ENCODE peak calls at places on chromosomes 5 and 9, in seven cellular contexts. T is mesendoderm, H is neuronal stem cell, X is trophoblast cell, I is IMR-90, G is H9, J is mesenchymal stem cell. C is an unnamed sample.

GRCh38 chr5:114418546-114419388 is 56.9 kb downstream of the KCNN2 start:
- DNase-seq in J (no peak), I (no peak), H (no peak), T (no peak), G (no peak), X (no peak), C (no peak)

GRCh38 chr5:14581333-14581890 is at the start of gene OTULINL:
- DNase-seq in I (peak; percentile 47), T (peak; percentile 91), X (peak; percentile 85), J (peak; percentile 84), H (peak; percentile 91), G (peak; percentile 91), C (peak; percentile 98)

GRCh38 chr5:150507283-150508020 is 479 bp upstream of the NDST1 start:
- DNase-seq in I (no peak), H (no peak), X (no peak), T (no peak), J (no peak), G (no peak), C (no peak)

GRCh38 chr5:176658817-176659216 is 11.5 kb downstream of the TSPAN17 start:
- DNase-seq in J (peak; percentile 75), X (peak; percentile 44), G (no peak), T (no peak), H (no peak), I (peak; percentile 45), C (no peak)

GRCh38 chr5:106331415-106331814 is 1339.3 kb downstream of the EFNA5 start:
- DNase-seq in T (no peak), I (peak; percentile 98), X (no peak), H (no peak), J (peak; percentile 82), G (no peak), C (no peak)

GRCh38 chr5:176776916-176777315 is 33.4 kb upstream of the UNC5A start:
- DNase-seq in G (peak; percentile 12), T (no peak), J (no peak), I (no peak), H (no peak), X (no peak), C (peak; percentile 31)

GRCh38 chr5:124796495-124796894 is 50.1 kb upstream of the ZNF608 start:
- DNase-seq in I (no peak), X (no peak), T (no peak), H (no peak), J (no peak), G (no peak), C (no peak)

GRCh38 chr5:6175172-6175855 is 203.0 kb downstream of the MED10 start:
- DNase-seq in I (no peak), J (no peak), X (no peak), H (no peak), G (no peak), T (no peak), C (no peak)

GRCh38 chr9:35962126-35962906 is 4.4 kb upstream of the OR2S2 start:
- DNase-seq in J (peak; percentile 36), G (peak; percentile 90), H (no peak), X (peak; percentile 77), T (no peak), I (peak; percentile 85), C (no peak)

GRCh38 chr9:33946779-33947535 is 101.7 kb downstream of the UBAP2 start:
- DNase-seq in H (no peak), I (peak; percentile 98), T (no peak), J (peak; percentile 90), X (no peak), G (no peak), C (no peak)

GRCh38 chr5:172224996-172225395 is 31.0 kb downstream of the EFCAB9 start:
- DNase-seq in J (no peak), G (no peak), H (no peak), X (no peak), I (no peak), T (no peak), C (no peak)

GRCh38 chr5:106876665-106877194 is 794.0 kb downstream of the EFNA5 start:
- DNase-seq in T (peak; percentile 71), J (no peak), X (peak; percentile 82), I (no peak), G (no peak), H (no peak), C (peak; percentile 64)

GRCh38 chr9:90037136-90037797 is 432.5 kb downstream of the GADD45G start:
- DNase-seq in J (no peak), X (no peak), G (no peak), I (no peak), T (no peak), H (no peak), C (peak; percentile 39)

GRCh38 chr5:27503813-27504212 is 465.4 kb upstream of the CDH9 start:
- DNase-seq in X (no peak), H (no peak), J (no peak), G (no peak), T (no peak), I (no peak), C (no peak)
- H2AK5ac ChIP-seq in X (no peak overlapping the region), H (no peak overlapping the region), J (no peak overlapping the region), G (no peak overlapping the region), T (no peak overlapping the region), I (no peak overlapping the region), C (no peak overlapping the region)

GRCh38 chr9:98396236-98396635 is 140.8 kb upstream of the TBC1D2 start:
- DNase-seq in X (no peak), G (no peak), T (no peak), J (no peak), H (no peak), I (no peak), C (no peak)

GRCh38 chr9:98385751-98386150 is 130.3 kb upstream of the TBC1D2 start:
- DNase-seq in I (no peak), X (no peak), H (no peak), G (no peak), T (no peak), J (no peak), C (no peak)

GRCh38 chr9:98391884-98392283 is 136.4 kb upstream of the TBC1D2 start:
- DNase-seq in T (no peak), I (no peak), X (no peak), J (no peak), H (no peak), G (no peak), C (no peak)

DNA sequence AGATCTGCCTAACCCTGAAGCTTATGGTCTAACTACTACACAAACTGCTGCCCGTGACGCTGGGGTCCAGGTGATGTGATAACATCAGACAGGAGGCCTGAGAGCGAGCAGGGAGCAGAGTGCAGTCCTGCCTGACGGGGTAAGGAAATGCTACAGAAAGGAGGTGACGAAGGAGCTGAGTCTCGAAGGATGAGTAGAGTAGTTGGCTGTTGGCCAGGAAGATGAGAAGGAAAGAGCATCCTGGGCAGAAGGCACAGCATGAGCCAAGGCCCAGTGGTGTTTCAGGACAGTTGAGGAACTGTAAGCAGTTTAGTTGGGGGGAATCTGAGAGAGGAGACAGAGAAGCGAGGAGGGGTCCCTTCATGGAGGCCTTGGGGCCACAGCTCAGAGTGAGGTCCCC is 136.0 kb upstream of the TBC1D2 start:
- DNase-seq in H (no peak), T (no peak), G (no peak), I (no peak), J (no peak), X (no peak), C (no peak)
- H2AK5ac ChIP-seq in H (no peak overlapping the region), T (no peak overlapping the region), G (no peak overlapping the region), I (no peak overlapping the region), J (no peak overlapping the region), X (no peak overlapping the region), C (peak overlapping the region; percentile 39)

GRCh38 chr9:8457050-8457449 is 657.5 kb upstream of the DMAC1 start:
- DNase-seq in T (no peak), H (no peak), J (no peak), I (no peak), G (no peak), X (no peak), C (no peak)
- H2AK5ac ChIP-seq in T (no peak overlapping the region), H (no peak overlapping the region), J (no peak overlapping the region), I (no peak overlapping the region), G (no peak overlapping the region), X (no peak overlapping the region), C (no peak overlapping the region)

GRCh38 chr5:27140831-27141230 is 102.4 kb upstream of the CDH9 start:
- DNase-seq in H (no peak), J (peak; percentile 13), G (no peak), I (no peak), T (no peak), X (no peak), C (no peak)

DNA sequence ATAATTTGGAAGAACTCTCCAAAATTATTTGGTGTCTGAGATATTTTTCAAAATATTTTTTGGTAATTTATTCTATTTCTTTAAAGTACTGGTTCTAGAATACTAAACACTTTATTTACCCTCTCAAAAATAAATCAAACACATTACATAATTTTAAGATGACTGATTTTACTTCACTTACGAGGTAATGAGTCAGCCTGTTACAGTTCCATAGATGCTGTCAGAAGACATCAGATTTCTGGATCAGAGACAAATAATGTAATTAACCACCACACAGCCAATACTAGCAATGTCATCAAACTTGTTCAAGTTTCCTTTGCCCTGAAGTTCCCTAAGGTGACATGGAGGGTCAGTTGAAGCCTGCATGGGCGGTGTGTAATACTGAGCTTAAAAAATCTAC is 106.1 kb upstream of the CDH9 start:
- DNase-seq in H (no peak), X (no peak), T (no peak), G (no peak), J (no peak), I (no peak), C (no peak)
- H2AK5ac ChIP-seq in H (no peak overlapping the region), X (no peak overlapping the region), T (no peak overlapping the region), G (no peak overlapping the region), J (no peak overlapping the region), I (no peak overlapping the region), C (no peak overlapping the region)

GRCh38 chr9:122188369-122188768 is 28.7 kb downstream of the MORN5 start:
- DNase-seq in T (no peak), I (no peak), X (no peak), J (no peak), H (no peak), G (no peak), C (no peak)

GRCh38 chr9:122186777-122187176 is 27.1 kb downstream of the MORN5 start:
- DNase-seq in I (no peak), G (no peak), J (no peak), H (no peak), T (no peak), X (no peak), C (no peak)

GRCh38 chr9:122180633-122181032 is 20.9 kb downstream of the MORN5 start:
- DNase-seq in H (no peak), I (peak; percentile 88), J (peak; percentile 72), G (no peak), T (no peak), X (no peak), C (no peak)

GRCh38 chr9:122186301-122186700 is 26.6 kb downstream of the MORN5 start:
- DNase-seq in I (no peak), T (peak; percentile 23), G (no peak), X (no peak), J (no peak), H (no peak), C (no peak)

GRCh38 chr9:122184551-122184950 is 24.8 kb downstream of the MORN5 start:
- DNase-seq in H (no peak), X (no peak), T (no peak), I (no peak), J (no peak), G (no peak), C (no peak)
- H2AK5ac ChIP-seq in H (no peak overlapping the region), X (no peak overlapping the region), T (no peak overlapping the region), I (no peak overlapping the region), J (no peak overlapping the region), G (no peak overlapping the region), C (no peak overlapping the region)

DNA sequence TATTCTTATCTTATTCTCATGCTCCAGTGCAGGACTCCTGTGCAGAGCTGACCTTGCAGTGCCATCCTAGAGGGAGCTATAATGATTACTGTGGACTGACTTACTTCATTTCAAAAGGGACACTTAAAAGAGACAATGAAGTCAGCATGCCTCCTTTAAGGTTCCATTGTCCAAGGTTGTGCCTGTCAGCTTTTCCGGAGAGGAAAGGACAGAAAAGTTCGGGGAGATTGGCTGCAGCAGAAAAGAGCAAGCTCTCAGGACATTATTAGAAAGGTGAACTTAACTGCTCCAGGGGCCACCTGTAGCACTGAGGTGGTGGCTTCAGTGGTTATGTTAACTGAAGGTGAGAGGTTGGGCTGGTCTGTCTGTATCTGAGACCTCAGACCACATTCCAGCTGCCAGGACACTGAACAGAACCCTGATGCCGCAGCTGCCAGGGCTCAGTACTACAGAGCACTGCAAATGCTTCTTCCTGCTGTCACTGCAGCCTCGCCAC is 112.9 kb downstream of the ST8SIA4 start:
- DNase-seq in I (no peak), H (peak; percentile 38), T (peak; percentile 56), X (peak; percentile 74), J (no peak), G (peak; percentile 49), C (peak; percentile 55)
- H2AK5ac ChIP-seq in I (no peak overlapping the region), H (no peak overlapping the region), T (no peak overlapping the region), X (no peak overlapping the region), J (no peak overlapping the region), G (no peak overlapping the region), C (no peak overlapping the region)

C was measured in H1.